ENCODE peak calls at places on chromosomes 11 and 22, in five cellular contexts. One of them, this sample, is unnamed.

GRCh38 chr11:284081-285020 is 4.6 kb upstream of the PGGHG start:
- DNase-seq in PC-9: no peak
- DNase-seq in GM23248: no peak
- DNase-seq in Karpas-422: no peak
- DNase-seq in mesenchymal stem cell: no peak
- DNase-seq in this sample: no peak

GRCh38 chr11:113529606-113530005 is 54.4 kb upstream of the DRD2 start:
- DNase-seq in GM23248: no peak
- DNase-seq in Karpas-422: no peak
- DNase-seq in PC-9: no peak
- DNase-seq in mesenchymal stem cell: no peak
- DNase-seq in this sample: no peak

GRCh38 chr11:104870910-104871309 is 27.4 kb downstream of the CASP12 start:
- DNase-seq in Karpas-422: no peak
- DNase-seq in mesenchymal stem cell: peak
- DNase-seq in PC-9: no peak
- DNase-seq in GM23248: peak
- DNase-seq in this sample: no peak

GRCh38 chr11:74754507-74755255 is 6.0 kb downstream of the RNF169 start:
- DNase-seq in mesenchymal stem cell: peak
- DNase-seq in Karpas-422: no peak
- DNase-seq in PC-9: peak
- DNase-seq in GM23248: peak
- DNase-seq in this sample: no peak

GRCh38 chr11:62539238-62539925 is 7.2 kb downstream of the AHNAK start:
- DNase-seq in mesenchymal stem cell: peak
- DNase-seq in Karpas-422: peak
- DNase-seq in GM23248: peak
- DNase-seq in PC-9: peak
- DNase-seq in this sample: no peak

GRCh38 chr22:44456661-44457412 is 41.2 kb downstream of the RTL6 start:
- DNase-seq in Karpas-422: no peak
- DNase-seq in PC-9: peak
- DNase-seq in mesenchymal stem cell: no peak
- DNase-seq in GM23248: no peak
- DNase-seq in this sample: no peak

GRCh38 chr11:66336234-66337102 is at the start of gene RIN1:
- DNase-seq in PC-9: peak
- DNase-seq in mesenchymal stem cell: peak
- DNase-seq in GM23248: peak
- DNase-seq in Karpas-422: peak
- DNase-seq in this sample: peak

GRCh38 chr11:67309166-67309565 is 5.8 kb downstream of the SSH3 start:
- DNase-seq in PC-9: no peak
- DNase-seq in GM23248: no peak
- DNase-seq in mesenchymal stem cell: no peak
- DNase-seq in Karpas-422: no peak
- DNase-seq in this sample: no peak

GRCh38 chr11:2777396-2777795 is 77.6 kb upstream of the KCNQ1OT1 start:
- DNase-seq in mesenchymal stem cell: peak
- DNase-seq in Karpas-422: no peak
- DNase-seq in GM23248: peak
- DNase-seq in PC-9: peak
- DNase-seq in this sample: no peak

GRCh38 chr11:119615003-119615878 is 113.8 kb downstream of the NECTIN1 start:
- DNase-seq in Karpas-422: no peak
- DNase-seq in GM23248: peak
- DNase-seq in PC-9: peak
- DNase-seq in mesenchymal stem cell: peak
- DNase-seq in this sample: peak

GRCh38 chr11:88555829-88556202 is 218.3 kb upstream of the CTSC start:
- DNase-seq in PC-9: no peak
- DNase-seq in mesenchymal stem cell: peak
- DNase-seq in GM23248: peak
- DNase-seq in Karpas-422: no peak
- DNase-seq in this sample: no peak

GRCh38 chr11:93166867-93167266 is 30.9 kb downstream of the SLC36A4 start:
- DNase-seq in PC-9: no peak
- DNase-seq in mesenchymal stem cell: no peak
- DNase-seq in GM23248: no peak
- DNase-seq in Karpas-422: no peak
- DNase-seq in this sample: no peak

GRCh38 chr11:2706321-2706720 is 6.5 kb upstream of the KCNQ1OT1 start:
- DNase-seq in Karpas-422: no peak
- DNase-seq in mesenchymal stem cell: no peak
- DNase-seq in PC-9: no peak
- DNase-seq in GM23248: no peak
- DNase-seq in this sample: no peak

GRCh38 chr22:41445171-41446056 is 1.2 kb downstream of the TOB2 start:
- DNase-seq in PC-9: peak
- DNase-seq in mesenchymal stem cell: peak
- DNase-seq in GM23248: peak
- DNase-seq in Karpas-422: peak
- DNase-seq in this sample: peak

GRCh38 chr11:83006877-83007330 is 64.8 kb downstream of the RAB30 start:
- DNase-seq in mesenchymal stem cell: no peak
- DNase-seq in Karpas-422: no peak
- DNase-seq in GM23248: no peak
- DNase-seq in PC-9: no peak
- DNase-seq in this sample: peak

GRCh38 chr22:20957691-20958440 is 9.2 kb upstream of the AIFM3 start:
- DNase-seq in mesenchymal stem cell: peak
- DNase-seq in PC-9: peak
- DNase-seq in Karpas-422: peak
- DNase-seq in GM23248: peak
- DNase-seq in this sample: no peak

GRCh38 chr22:21791635-21792625 is 56.3 kb upstream of the YPEL1 start:
- DNase-seq in GM23248: peak
- DNase-seq in Karpas-422: no peak
- DNase-seq in PC-9: no peak
- DNase-seq in mesenchymal stem cell: no peak
- DNase-seq in this sample: no peak

GRCh38 chr22:49825944-49826602 is 1.6 kb downstream of the BRD1 start:
- DNase-seq in PC-9: peak
- DNase-seq in Karpas-422: peak
- DNase-seq in mesenchymal stem cell: peak
- DNase-seq in GM23248: peak
- DNase-seq in this sample: peak

GRCh38 chr11:117978982-117979381 is 7.2 kb upstream of the IL10RA start:
- DNase-seq in PC-9: no peak
- DNase-seq in GM23248: no peak
- DNase-seq in mesenchymal stem cell: no peak
- DNase-seq in Karpas-422: no peak
- DNase-seq in this sample: no peak

GRCh38 chr22:50445071-50445879 is 29.6 kb downstream of the SBF1 start:
- DNase-seq in PC-9: no peak
- DNase-seq in GM23248: no peak
- DNase-seq in mesenchymal stem cell: no peak
- DNase-seq in Karpas-422: peak
- DNase-seq in this sample: peak

GRCh38 chr11:96337541-96338530 is 5.2 kb downstream of the MAML2 start:
- DNase-seq in GM23248: peak
- DNase-seq in mesenchymal stem cell: peak
- DNase-seq in PC-9: no peak
- DNase-seq in Karpas-422: no peak
- DNase-seq in this sample: no peak

GRCh38 chr11:73376803-73377629 is 817 bp downstream of the RELT start:
- DNase-seq in GM23248: peak
- DNase-seq in mesenchymal stem cell: peak
- DNase-seq in PC-9: peak
- DNase-seq in Karpas-422: peak
- DNase-seq in this sample: peak

GRCh38 chr11:40274017-40274416 is 1185.4 kb downstream of the LRRC4C start:
- DNase-seq in Karpas-422: no peak
- DNase-seq in mesenchymal stem cell: peak
- DNase-seq in GM23248: no peak
- DNase-seq in PC-9: no peak
- DNase-seq in this sample: no peak

GRCh38 chr11:116931206-116931953 is 94.0 kb upstream of the APOA1 start:
- DNase-seq in mesenchymal stem cell: peak
- DNase-seq in GM23248: peak
- DNase-seq in Karpas-422: no peak
- DNase-seq in PC-9: peak
- DNase-seq in this sample: peak

GRCh38 chr22:45064313-45065268 is 54.8 kb upstream of the PHF21B start:
- DNase-seq in mesenchymal stem cell: peak
- DNase-seq in GM23248: peak
- DNase-seq in PC-9: peak
- DNase-seq in Karpas-422: no peak
- DNase-seq in this sample: no peak

GRCh38 chr22:20976291-20976877 is 5.7 kb upstream of the LZTR1 start:
- DNase-seq in GM23248: no peak
- DNase-seq in mesenchymal stem cell: no peak
- DNase-seq in PC-9: no peak
- DNase-seq in Karpas-422: no peak
- DNase-seq in this sample: no peak

GRCh38 chr11:34148504-34149165 is 43.2 kb downstream of the NAT10 start:
- DNase-seq in Karpas-422: no peak
- DNase-seq in mesenchymal stem cell: no peak
- DNase-seq in GM23248: no peak
- DNase-seq in PC-9: no peak
- DNase-seq in this sample: no peak

GRCh38 chr11:106176817-106177216 is 99.4 kb downstream of the AASDHPPT start:
- DNase-seq in PC-9: no peak
- DNase-seq in mesenchymal stem cell: no peak
- DNase-seq in Karpas-422: no peak
- DNase-seq in GM23248: no peak
- DNase-seq in this sample: no peak

GRCh38 chr11:59754859-59755700 is at the start of gene STX3:
- DNase-seq in Karpas-422: peak
- DNase-seq in PC-9: peak
- DNase-seq in mesenchymal stem cell: peak
- DNase-seq in GM23248: peak
- DNase-seq in this sample: peak

GRCh38 chr22:17281026-17281809 is 62.0 kb upstream of the ADA2 start:
- DNase-seq in Karpas-422: no peak
- DNase-seq in PC-9: no peak
- DNase-seq in mesenchymal stem cell: no peak
- DNase-seq in GM23248: no peak
- DNase-seq in this sample: no peak

GRCh38 chr11:47248664-47249377 is at the start of gene ACP2:
- DNase-seq in GM23248: peak
- DNase-seq in PC-9: peak
- DNase-seq in Karpas-422: peak
- DNase-seq in mesenchymal stem cell: peak
- DNase-seq in this sample: peak
- H2AFZ ChIP-seq in GM23248: peak
- H2AFZ ChIP-seq in PC-9: peak
- H2AFZ ChIP-seq in Karpas-422: peak
- H2AFZ ChIP-seq in mesenchymal stem cell: peak
- H2AFZ ChIP-seq in this sample: peak

DNA sequence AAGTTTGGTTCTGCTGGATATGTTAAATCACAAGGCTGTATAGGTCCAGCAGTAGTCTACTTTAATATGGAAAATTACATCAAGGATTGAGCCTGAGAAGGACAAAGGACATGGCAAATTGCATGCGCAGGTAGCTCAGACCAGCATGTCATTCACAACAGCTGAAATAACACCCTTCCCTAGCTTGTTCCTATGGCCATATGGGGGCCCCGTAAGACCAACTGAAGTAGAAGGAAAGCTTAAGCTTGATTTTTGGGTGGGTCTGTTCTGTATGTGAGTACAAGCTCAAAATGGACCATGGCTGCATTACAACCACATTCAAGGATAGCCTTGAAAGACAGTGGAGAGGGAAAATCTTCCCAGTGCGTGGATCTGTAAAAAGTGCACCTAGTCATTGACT is 20.6 kb upstream of the PDE3B start:
- DNase-seq in mesenchymal stem cell: no peak
- DNase-seq in Karpas-422: no peak
- DNase-seq in GM23248: no peak
- DNase-seq in PC-9: no peak
- DNase-seq in this sample: no peak
- H2AFZ ChIP-seq in mesenchymal stem cell: no peak
- H2AFZ ChIP-seq in Karpas-422: no peak
- H2AFZ ChIP-seq in GM23248: no peak
- H2AFZ ChIP-seq in PC-9: no peak
- H2AFZ ChIP-seq in this sample: no peak

GRCh38 chr22:28978158-28978557 is 83.5 kb downstream of the C22orf31 start:
- DNase-seq in GM23248: peak
- DNase-seq in mesenchymal stem cell: peak
- DNase-seq in PC-9: no peak
- DNase-seq in Karpas-422: no peak
- DNase-seq in this sample: no peak

GRCh38 chr22:28977050-28977449 is 84.6 kb downstream of the C22orf31 start:
- DNase-seq in mesenchymal stem cell: peak
- DNase-seq in PC-9: no peak
- DNase-seq in GM23248: no peak
- DNase-seq in Karpas-422: no peak
- DNase-seq in this sample: no peak

GRCh38 chr22:28977481-28977971 is 84.1 kb downstream of the C22orf31 start:
- DNase-seq in Karpas-422: no peak
- DNase-seq in PC-9: no peak
- DNase-seq in mesenchymal stem cell: peak
- DNase-seq in GM23248: peak
- DNase-seq in this sample: no peak

GRCh38 chr22:28980326-28980725 is 81.3 kb downstream of the C22orf31 start:
- DNase-seq in GM23248: no peak
- DNase-seq in Karpas-422: no peak
- DNase-seq in mesenchymal stem cell: no peak
- DNase-seq in PC-9: no peak
- DNase-seq in this sample: no peak

DNA sequence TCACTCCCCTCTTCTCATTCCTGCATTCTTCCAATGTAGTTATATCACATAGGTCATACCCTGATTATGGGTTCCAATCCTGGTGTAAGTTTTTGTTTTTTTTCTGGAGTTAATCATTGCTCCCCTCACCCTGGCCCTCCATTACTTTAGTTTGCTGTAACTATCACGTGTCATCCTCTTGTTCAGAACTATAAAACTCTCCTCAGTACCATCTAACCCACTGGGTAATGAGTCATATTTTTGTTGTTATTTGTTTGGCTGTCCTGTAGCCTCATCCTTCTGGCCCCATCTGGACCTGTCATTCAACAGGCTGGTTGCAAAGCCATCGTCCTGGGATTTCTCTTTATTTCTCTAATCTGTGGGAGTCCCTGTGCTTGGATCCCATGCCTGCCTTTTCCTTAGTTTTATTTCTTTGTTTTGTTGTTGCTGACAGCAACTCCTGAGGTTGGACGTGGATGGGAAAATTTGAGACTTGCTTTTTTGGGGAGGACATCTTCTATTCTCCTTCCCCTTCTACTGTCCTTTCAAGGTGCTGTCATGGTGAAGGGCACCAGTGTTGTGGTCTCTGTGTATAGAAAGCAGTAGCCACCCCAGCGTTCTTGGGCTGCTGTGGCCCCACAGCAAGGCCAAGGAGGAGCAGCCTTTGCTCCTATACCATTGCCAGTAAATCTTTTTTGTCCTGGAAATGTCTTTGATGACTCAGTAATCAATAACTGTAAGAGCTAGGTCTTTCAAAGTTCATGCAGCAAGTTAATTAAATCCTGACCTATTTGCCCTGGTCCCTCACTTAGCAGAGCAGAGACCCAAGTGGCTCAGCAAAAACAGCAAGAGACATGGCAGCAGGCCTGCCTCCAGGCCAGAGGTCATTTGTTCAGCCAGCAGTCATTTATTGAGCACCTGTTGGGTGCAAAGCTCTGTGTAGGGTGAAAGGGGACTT is 82.5 kb downstream of the C22orf31 start:
- DNase-seq in PC-9: no peak
- DNase-seq in Karpas-422: no peak
- DNase-seq in mesenchymal stem cell: no peak
- DNase-seq in GM23248: no peak
- DNase-seq in this sample: no peak
- H2AFZ ChIP-seq in PC-9: no peak
- H2AFZ ChIP-seq in Karpas-422: no peak
- H2AFZ ChIP-seq in mesenchymal stem cell: no peak
- H2AFZ ChIP-seq in GM23248: no peak
- H2AFZ ChIP-seq in this sample: no peak

GRCh38 chr11:64652586-64653387 is 61.8 kb downstream of the SLC22A12 start:
- DNase-seq in GM23248: peak
- DNase-seq in PC-9: peak
- DNase-seq in Karpas-422: peak
- DNase-seq in mesenchymal stem cell: peak
- DNase-seq in this sample: peak
- H2AFZ ChIP-seq in GM23248: no peak
- H2AFZ ChIP-seq in PC-9: no peak
- H2AFZ ChIP-seq in Karpas-422: peak
- H2AFZ ChIP-seq in mesenchymal stem cell: no peak
- H2AFZ ChIP-seq in this sample: no peak